ENCODE peak calls at places on chromosomes 2 and 18, in seven cellular contexts. I is frontal cortex; D is stimulated activated naive B cell treated with anti-CD40 and anti-IgM and Interleukin-4, amounts not matched to agents 10 μg/mL and 1 μg/mL and 100 μg/mL, for 72 hours; Q is amniotic stem cell; U is AG04450; J is fibroblast of mammary gland; Z is renal cortical epithelial cell. H is an unnamed sample.

GRCh38 chr2:45263147-45263546 is 253.9 kb upstream of the SIX2 start:
- DNase-seq in I (no peak), D (no peak), Q (peak), U (no peak), J (no peak), Z (peak), H (no peak)

GRCh38 chr2:101473911-101474751 is 781 bp downstream of the RFX8 start:
- DNase-seq in I (peak), D (peak), Q (peak), U (no peak), J (peak), Z (no peak), H (peak)

GRCh38 chr2:108921096-108922030 is 67.7 kb downstream of the EDAR start:
- DNase-seq in I (no peak), D (no peak), Q (no peak), U (no peak), J (no peak), Z (no peak), H (no peak)

GRCh38 chr2:229160180-229160579 is 110.9 kb downstream of the PID1 start:
- DNase-seq in I (no peak), D (no peak), Q (no peak), U (no peak), J (no peak), Z (no peak), H (no peak)

GRCh38 chr2:17892726-17893534 is 14.5 kb downstream of the KCNS3 start:
- DNase-seq in I (no peak), D (no peak), Q (no peak), U (no peak), J (no peak), Z (no peak), H (no peak)

GRCh38 chr2:172735646-172736418 is at the start of gene RAPGEF4:
- DNase-seq in I (peak), D (no peak), Q (no peak), U (no peak), J (no peak), Z (no peak), H (no peak)

GRCh38 chr18:76162886-76163285 is 332.2 kb downstream of the ZNF516 start:
- DNase-seq in I (no peak), D (no peak), Q (no peak), U (no peak), J (no peak), Z (no peak), H (no peak)

GRCh38 chr2:73937899-73938298 is 11.2 kb downstream of the DGUOK start:
- DNase-seq in I (no peak), D (no peak), Q (no peak), U (no peak), J (no peak), Z (no peak), H (no peak)

GRCh38 chr18:51666717-51667320 is 469.3 kb upstream of the MEX3C start:
- DNase-seq in I (peak), D (no peak), Q (no peak), U (no peak), J (peak), Z (peak), H (no peak)

GRCh38 chr2:241762933-241763369 is 13.7 kb upstream of the GAL3ST2 start:
- DNase-seq in I (no peak), D (no peak), Q (no peak), U (no peak), J (no peak), Z (no peak), H (no peak)

GRCh38 chr2:119306196-119306590 is 60.4 kb downstream of the C2orf76 start:
- DNase-seq in I (no peak), D (no peak), Q (no peak), U (no peak), J (no peak), Z (no peak), H (no peak)

GRCh38 chr2:168961450-168962229 is 60.5 kb downstream of the G6PC2 start:
- DNase-seq in I (peak), D (peak), Q (peak), U (peak), J (peak), Z (peak), H (peak)

GRCh38 chr18:3498705-3499451 is 48.9 kb downstream of the TGIF1 start:
- DNase-seq in I (peak), D (peak), Q (no peak), U (no peak), J (peak), Z (no peak), H (no peak)

GRCh38 chr2:219596954-219597551 is 604 bp upstream of the STK11IP start:
- DNase-seq in I (no peak), D (no peak), Q (no peak), U (no peak), J (peak), Z (peak), H (peak)

GRCh38 chr2:111216811-111217652 is 96.3 kb downstream of the BCL2L11 start:
- DNase-seq in I (no peak), D (no peak), Q (no peak), U (no peak), J (no peak), Z (no peak), H (no peak)

GRCh38 chr18:79934311-79935097 is 16.9 kb downstream of the SLC66A2 start:
- DNase-seq in I (no peak), D (no peak), Q (no peak), U (no peak), J (no peak), Z (no peak), H (no peak)

GRCh38 chr2:144451443-144451842 is 68.5 kb downstream of the ZEB2 start:
- DNase-seq in I (no peak), D (no peak), Q (no peak), U (no peak), J (no peak), Z (no peak), H (no peak)

GRCh38 chr2:111534816-111535803 is 348.9 kb downstream of the ANAPC1 start:
- DNase-seq in I (no peak), D (no peak), Q (no peak), U (peak), J (peak), Z (peak), H (peak)

GRCh38 chr2:101014264-101014857 is 12.3 kb downstream of the RPL31 start:
- DNase-seq in I (no peak), D (no peak), Q (no peak), U (no peak), J (no peak), Z (no peak), H (no peak)

GRCh38 chr2:207695293-207695692 is 16.1 kb upstream of the CCNYL1 start:
- DNase-seq in I (no peak), D (no peak), Q (no peak), U (no peak), J (no peak), Z (no peak), H (no peak)

GRCh38 chr2:46893231-46893943 is 22.2 kb downstream of the MCFD2 start:
- DNase-seq in I (no peak), D (no peak), Q (no peak), U (no peak), J (peak), Z (peak), H (peak)

GRCh38 chr2:240918258-240919091 is 12.3 kb downstream of the CROCC2 start:
- DNase-seq in I (no peak), D (no peak), Q (no peak), U (no peak), J (no peak), Z (no peak), H (no peak)

GRCh38 chr2:1091895-1092585 is 141.4 kb downstream of the SNTG2 start:
- DNase-seq in I (no peak), D (no peak), Q (peak), U (no peak), J (no peak), Z (peak), H (no peak)

GRCh38 chr18:33670052-33670451 is 92.0 kb downstream of the ASXL3 start:
- DNase-seq in I (no peak), D (no peak), Q (no peak), U (no peak), J (no peak), Z (no peak), H (no peak)

GRCh38 chr2:207399301-207399700 is 130.5 kb upstream of the CREB1 start:
- DNase-seq in I (no peak), D (no peak), Q (no peak), U (no peak), J (no peak), Z (no peak), H (no peak)

GRCh38 chr2:181120625-181121024 is 140.2 kb downstream of the UBE2E3 start:
- DNase-seq in I (no peak), D (no peak), Q (no peak), U (no peak), J (no peak), Z (peak), H (peak)

GRCh38 chr2:231877533-231878456 is 48.4 kb downstream of the NPPC start:
- DNase-seq in I (no peak), D (no peak), Q (no peak), U (peak), J (no peak), Z (peak), H (no peak)

GRCh38 chr2:170432823-170433222 is 254.9 kb downstream of the MYO3B start:
- DNase-seq in I (no peak), D (no peak), Q (no peak), U (no peak), J (no peak), Z (no peak), H (no peak)

GRCh38 chr2:42928692-42929576 is 136.6 kb upstream of the HAAO start:
- DNase-seq in I (no peak), D (no peak), Q (no peak), U (no peak), J (peak), Z (no peak), H (peak)

GRCh38 chr2:240820014-240820606 is at the start of gene KIF1A:
- DNase-seq in I (peak), D (no peak), Q (no peak), U (no peak), J (no peak), Z (no peak), H (no peak)

GRCh38 chr18:46628206-46628605 is 28.8 kb downstream of the LOXHD1 start:
- DNase-seq in I (no peak), D (no peak), Q (no peak), U (no peak), J (no peak), Z (no peak), H (no peak)

GRCh38 chr2:145119225-145119624 is 599.3 kb upstream of the ZEB2 start:
- DNase-seq in I (no peak), D (peak), Q (no peak), U (no peak), J (no peak), Z (no peak), H (no peak)

GRCh38 chr2:177332041-177332991 is 60.3 kb upstream of the AGPS start:
- DNase-seq in I (peak), D (peak), Q (no peak), U (peak), J (peak), Z (peak), H (peak)

GRCh38 chr2:224038830-224039079 is 331 bp downstream of the SERPINE2 start:
- DNase-seq in I (no peak), D (peak), Q (no peak), U (no peak), J (no peak), Z (no peak), H (no peak)

H was measured in LHCN-M2.